ENCODE peak calls at places on chromosomes 16 and 17, in seven cellular contexts. D, L, U, I, N, E and P are unnamed samples.

GRCh38 chr17:50090071-50090470 is 5.1 kb upstream of the PDK2 start:
- DNase-seq in D (no peak), I (no peak), E (no peak), N (no peak), U (no peak), L (no peak), P (no peak)

GRCh38 chr16:84423416-84423837 is 55.1 kb downstream of the ATP2C2 start:
- DNase-seq in U (peak; percentile 15), N (peak; percentile 48), L (peak; percentile 40), D (peak; percentile 56), I (peak; percentile 22), E (no peak), P (no peak)

GRCh38 chr17:19753661-19754463 is 5.8 kb upstream of the ALDH3A1 start:
- DNase-seq in L (peak; percentile 61), U (peak; percentile 88), D (peak; percentile 64), N (peak; percentile 29), I (no peak), E (no peak), P (no peak)

GRCh38 chr16:84271866-84272265 is 22.8 kb upstream of the WFDC1 start:
- DNase-seq in I (no peak), D (no peak), E (no peak), N (no peak), L (no peak), U (no peak), P (no peak)

GRCh38 chr17:34562387-34562786 is 17.0 kb upstream of the TMEM132E start:
- DNase-seq in U (no peak), I (no peak), N (no peak), E (no peak), L (no peak), D (no peak), P (no peak)

GRCh38 chr17:9769036-9769695 is 22.2 kb downstream of the DHRS7C start:
- DNase-seq in L (no peak), U (no peak), D (no peak), N (no peak), E (no peak), I (no peak), P (no peak)

GRCh38 chr17:55152236-55152635 is 112.5 kb upstream of the HLF start:
- DNase-seq in I (no peak), E (no peak), D (no peak), L (no peak), N (no peak), U (no peak), P (no peak)

GRCh38 chr17:5034651-5035050 is 575 bp downstream of the SLC52A1 start:
- DNase-seq in L (no peak), I (no peak), N (no peak), U (no peak), E (no peak), D (no peak), P (no peak)

GRCh38 chr16:4661661-4662060 is 31.7 kb upstream of the NUDT16L1 start:
- DNase-seq in E (no peak), U (no peak), L (no peak), D (no peak), I (no peak), N (no peak), P (no peak)

GRCh38 chr16:85781685-85782370 is 17.5 kb downstream of the EMC8 start:
- DNase-seq in L (peak; percentile 53), E (peak; percentile 10), N (no peak), D (peak; percentile 58), U (peak; percentile 14), I (no peak), P (no peak)

GRCh38 chr17:44354582-44355309 is 8.9 kb downstream of the FAM171A2 start:
- DNase-seq in U (no peak), I (no peak), N (no peak), E (no peak), L (peak; percentile 66), D (no peak), P (peak; percentile 37)